ENCODE peak calls at places on chromosomes 12 and 14, in nine cellular contexts. D is left lung; T is mesothelial cell of epicardium; I is CD4-positive, alpha-beta T cell; A is amygdala; R is NCI-H774; V is stimulated activated CD4-positive, alpha-beta T cell treated with anti-CD3 and anti-CD28 coated beads, Interleukin-1b, Interleukin-23, amount 100 ng/mL, for 1 hour; U is A549; Y is RCC 7860. L is an unnamed sample.

GRCh38 chr14:97218713-97219355 is 421.7 kb downstream of the VRK1 start:
- DNase-seq in D (no peak), T (no peak), I (peak), A (peak), R (no peak), V (no peak), U (peak), Y (no peak), L (no peak)

GRCh38 chr12:16726879-16727278 is 120.9 kb upstream of the LMO3 start:
- DNase-seq in D (no peak), T (no peak), I (no peak), A (no peak), R (no peak), V (no peak), U (no peak), Y (no peak), L (no peak)

GRCh38 chr12:124024263-124024678 is 51.3 kb downstream of the ZNF664 start:
- DNase-seq in D (no peak), T (no peak), I (no peak), A (no peak), R (no peak), V (no peak), U (no peak), Y (no peak), L (no peak)

GRCh38 chr12:112466011-112466422 is 47.3 kb downstream of the PTPN11 start:
- DNase-seq in D (no peak), T (no peak), I (no peak), A (no peak), R (peak), V (no peak), U (no peak), Y (no peak), L (no peak)

GRCh38 chr14:36856095-36856878 is 194.6 kb downstream of the PAX9 start:
- DNase-seq in D (no peak), T (no peak), I (no peak), A (no peak), R (peak), V (no peak), U (no peak), Y (no peak), L (no peak)

GRCh38 chr14:94600148-94600545 is 12.0 kb upstream of the SERPINA3 start:
- DNase-seq in D (no peak), T (no peak), I (no peak), A (no peak), R (no peak), V (no peak), U (no peak), Y (no peak), L (no peak)

GRCh38 chr14:71437870-71438269 is 494.4 kb upstream of the RGS6 start:
- DNase-seq in D (no peak), T (no peak), I (no peak), A (no peak), R (no peak), V (no peak), U (no peak), Y (no peak), L (no peak)

GRCh38 chr12:111687255-111687654 is 1.4 kb downstream of the ACAD10 start:
- DNase-seq in D (no peak), T (no peak), I (no peak), A (no peak), R (no peak), V (no peak), U (peak), Y (no peak), L (no peak)

GRCh38 chr12:61213646-61214045 is 1046.6 kb upstream of the USP15 start:
- DNase-seq in D (no peak), T (no peak), I (no peak), A (no peak), R (peak), V (no peak), U (no peak), Y (no peak), L (no peak)

GRCh38 chr14:89899917-89900680 is 54.4 kb downstream of the EFCAB11 start:
- DNase-seq in D (no peak), T (no peak), I (no peak), A (no peak), R (peak), V (no peak), U (no peak), Y (peak), L (no peak)

GRCh38 chr14:96901227-96901626 is 104.0 kb downstream of the VRK1 start:
- DNase-seq in D (no peak), T (no peak), I (no peak), A (no peak), R (no peak), V (no peak), U (no peak), Y (no peak), L (no peak)

GRCh38 chr12:51349026-51349425 is 2.5 kb upstream of the CELA1 start:
- DNase-seq in D (no peak), T (no peak), I (no peak), A (no peak), R (no peak), V (no peak), U (no peak), Y (no peak), L (no peak)

GRCh38 chr12:79083181-79083580 is 218.6 kb downstream of the SYT1 start:
- DNase-seq in D (no peak), T (no peak), I (no peak), A (no peak), R (no peak), V (no peak), U (peak), Y (no peak), L (no peak)

GRCh38 chr14:64654072-64654899 is 49.9 kb upstream of the PLEKHG3 start:
- DNase-seq in D (no peak), T (no peak), I (no peak), A (no peak), R (peak), V (no peak), U (peak), Y (peak), L (no peak)

GRCh38 chr14:52069617-52070431 is 965 bp upstream of the NID2 start:
- DNase-seq in D (no peak), T (peak), I (no peak), A (no peak), R (no peak), V (no peak), U (no peak), Y (no peak), L (no peak)

GRCh38 chr14:106883218-106883692 is 1356.9 kb downstream of the TMEM121 start:
- DNase-seq in D (no peak), T (no peak), I (no peak), A (no peak), R (no peak), V (no peak), U (peak), Y (no peak), L (no peak)

GRCh38 chr12:712172-712863 is 40.1 kb upstream of the WNK1 start:
- DNase-seq in D (no peak), T (no peak), I (no peak), A (no peak), R (no peak), V (no peak), U (no peak), Y (no peak), L (no peak)

GRCh38 chr12:23611320-23611719 is 338.1 kb downstream of the SOX5 start:
- DNase-seq in D (no peak), T (no peak), I (no peak), A (no peak), R (no peak), V (no peak), U (no peak), Y (no peak), L (no peak)

GRCh38 chr14:56115471-56115870 is 2.7 kb upstream of the PELI2 start:
- DNase-seq in D (no peak), T (no peak), I (no peak), A (no peak), R (no peak), V (no peak), U (no peak), Y (no peak), L (no peak)

GRCh38 chr12:124869011-124869665 is 5.5 kb upstream of the SCARB1 start:
- DNase-seq in D (peak), T (no peak), I (no peak), A (no peak), R (no peak), V (no peak), U (no peak), Y (no peak), L (no peak)

GRCh38 chr12:13173537-13173936 is 23.0 kb upstream of the EMP1 start:
- DNase-seq in D (peak), T (no peak), I (no peak), A (peak), R (no peak), V (no peak), U (no peak), Y (peak), L (no peak)

GRCh38 chr12:67268335-67268895 is 743 bp upstream of the CAND1 start:
- DNase-seq in D (peak), T (peak), I (peak), A (peak), R (peak), V (peak), U (peak), Y (peak), L (peak)

GRCh38 chr12:8780389-8780788 is 42.0 kb upstream of the A2ML1 start:
- DNase-seq in D (no peak), T (no peak), I (no peak), A (no peak), R (no peak), V (no peak), U (peak), Y (no peak), L (no peak)

GRCh38 chr12:14238224-14238792 is 127.2 kb upstream of the ATF7IP start:
- DNase-seq in D (no peak), T (no peak), I (no peak), A (no peak), R (peak), V (no peak), U (peak), Y (no peak), L (no peak)

GRCh38 chr14:55066223-55066622 is 14.8 kb downstream of the MAPK1IP1L start:
- DNase-seq in D (no peak), T (no peak), I (no peak), A (no peak), R (no peak), V (no peak), U (no peak), Y (no peak), L (no peak)

GRCh38 chr12:122928891-122929538 is 33.1 kb upstream of the VPS37B start:
- DNase-seq in D (no peak), T (no peak), I (no peak), A (no peak), R (no peak), V (no peak), U (no peak), Y (no peak), L (no peak)

GRCh38 chr14:54812661-54813060 is 90.0 kb downstream of the GCH1 start:
- DNase-seq in D (no peak), T (no peak), I (no peak), A (no peak), R (no peak), V (no peak), U (no peak), Y (no peak), L (no peak)

GRCh38 chr14:31990959-31991541 is 86.1 kb upstream of the ARHGAP5 start:
- DNase-seq in D (no peak), T (no peak), I (no peak), A (no peak), R (no peak), V (no peak), U (no peak), Y (no peak), L (no peak)

GRCh38 chr14:54676822-54677708 is 110.1 kb downstream of the SAMD4A start:
- DNase-seq in D (no peak), T (no peak), I (no peak), A (no peak), R (no peak), V (no peak), U (peak), Y (peak), L (no peak)